ENCODE peak calls at places on chromosomes 1 and 21, in seven cellular contexts. Z, F, I, Q, H, L and O are unnamed samples.

GRCh38 chr1:7617826-7618225 is 153.3 kb upstream of the VAMP3 start:
- DNase-seq in Z (no peak), F (no peak), I (no peak), Q (no peak), H (no peak), L (no peak), O (no peak)

GRCh38 chr1:237448042-237448441 is 406.1 kb downstream of the RYR2 start:
- DNase-seq in Z (no peak), F (no peak), I (no peak), Q (no peak), H (no peak), L (no peak), O (no peak)

GRCh38 chr21:21268061-21268471 is 269.9 kb downstream of the NCAM2 start:
- DNase-seq in Z (no peak), F (no peak), I (no peak), Q (no peak), H (peak), L (no peak), O (no peak)

GRCh38 chr1:29883986-29884385 is 647.7 kb downstream of the PTPRU start:
- DNase-seq in Z (no peak), F (no peak), I (no peak), Q (no peak), H (no peak), L (no peak), O (no peak)

GRCh38 chr1:234726359-234726836 is 116.4 kb upstream of the IRF2BP2 start:
- DNase-seq in Z (peak), F (peak), I (no peak), Q (no peak), H (no peak), L (no peak), O (no peak)

GRCh38 chr1:61566177-61566576 is 158.8 kb downstream of the TM2D1 start:
- DNase-seq in Z (no peak), F (no peak), I (no peak), Q (no peak), H (no peak), L (no peak), O (no peak)

GRCh38 chr1:156608036-156608674 is 6.9 kb upstream of the GPATCH4 start:
- DNase-seq in Z (no peak), F (no peak), I (peak), Q (no peak), H (peak), L (peak), O (no peak)

GRCh38 chr1:150809651-150810050 is 1.6 kb upstream of the CTSK start:
- DNase-seq in Z (peak), F (no peak), I (no peak), Q (no peak), H (peak), L (no peak), O (no peak)

GRCh38 chr1:115457295-115457694 is 119.2 kb upstream of the NGF start:
- DNase-seq in Z (no peak), F (no peak), I (no peak), Q (no peak), H (no peak), L (no peak), O (no peak)

GRCh38 chr21:33403128-33403785 is at the start of gene IFNGR2:
- DNase-seq in Z (peak), F (no peak), I (peak), Q (no peak), H (no peak), L (peak), O (peak)

GRCh38 chr1:205519541-205520131 is 15.2 kb downstream of the CDK18 start:
- DNase-seq in Z (no peak), F (peak), I (no peak), Q (no peak), H (no peak), L (peak), O (no peak)

GRCh38 chr1:177021741-177022140 is 142.8 kb downstream of the ASTN1 start:
- DNase-seq in Z (no peak), F (no peak), I (no peak), Q (no peak), H (no peak), L (no peak), O (no peak)

GRCh38 chr1:25028910-25029599 is 99.0 kb upstream of the RUNX3 start:
- DNase-seq in Z (no peak), F (no peak), I (peak), Q (no peak), H (no peak), L (no peak), O (no peak)

GRCh38 chr1:240804475-240804874 is 192.5 kb upstream of the GREM2 start:
- DNase-seq in Z (no peak), F (no peak), I (no peak), Q (no peak), H (no peak), L (no peak), O (no peak)

GRCh38 chr1:13550663-13551062 is 33.0 kb upstream of the PDPN start:
- DNase-seq in Z (no peak), F (peak), I (no peak), Q (no peak), H (peak), L (no peak), O (no peak)

GRCh38 chr1:212814548-212814947 is 22.9 kb downstream of the TATDN3 start:
- DNase-seq in Z (no peak), F (peak), I (no peak), Q (no peak), H (no peak), L (no peak), O (no peak)

GRCh38 chr1:11806307-11806936 is 431 bp downstream of the CLCN6 start:
- DNase-seq in Z (no peak), F (no peak), I (no peak), Q (no peak), H (peak), L (peak), O (no peak)

GRCh38 chr1:7614576-7615074 is 156.5 kb upstream of the VAMP3 start:
- DNase-seq in Z (no peak), F (no peak), I (no peak), Q (no peak), H (no peak), L (no peak), O (no peak)

GRCh38 chr1:118947790-118948189 is 40.4 kb downstream of the TBX15 start:
- DNase-seq in Z (no peak), F (no peak), I (no peak), Q (no peak), H (peak), L (no peak), O (no peak)

GRCh38 chr1:178470411-178470960 is 26.3 kb downstream of the CLEC20A start:
- DNase-seq in Z (no peak), F (peak), I (no peak), Q (no peak), H (no peak), L (peak), O (no peak)

GRCh38 chr1:12014141-12014981 is 4.9 kb upstream of the MIIP start:
- DNase-seq in Z (no peak), F (no peak), I (no peak), Q (no peak), H (no peak), L (no peak), O (no peak)

GRCh38 chr1:25576459-25577150 is 33.2 kb downstream of the LDLRAP1 start:
- DNase-seq in Z (no peak), F (no peak), I (no peak), Q (no peak), H (no peak), L (no peak), O (no peak)

GRCh38 chr1:224212618-224213037 is 29.6 kb downstream of the DEGS1 start:
- DNase-seq in Z (no peak), F (peak), I (no peak), Q (no peak), H (no peak), L (no peak), O (no peak)

GRCh38 chr1:227891223-227891954 is 56.3 kb downstream of the WNT9A start:
- DNase-seq in Z (no peak), F (peak), I (no peak), Q (no peak), H (no peak), L (no peak), O (no peak)

GRCh38 chr1:119330940-119331263 is 37.7 kb upstream of the HAO2 start:
- DNase-seq in Z (no peak), F (no peak), I (no peak), Q (no peak), H (no peak), L (no peak), O (no peak)

GRCh38 chr1:238777551-238777950 is 608.8 kb upstream of the CHRM3 start:
- DNase-seq in Z (no peak), F (no peak), I (no peak), Q (no peak), H (peak), L (no peak), O (no peak)

GRCh38 chr1:25695991-25696330 is 79.4 kb downstream of the MAN1C1 start:
- DNase-seq in Z (peak), F (no peak), I (no peak), Q (no peak), H (peak), L (no peak), O (no peak)

GRCh38 chr1:239976130-239976968 is 115.3 kb upstream of the FMN2 start:
- DNase-seq in Z (peak), F (peak), I (no peak), Q (no peak), H (peak), L (peak), O (no peak)

GRCh38 chr1:35810096-35810860 is 2.5 kb downstream of the AGO4 start:
- DNase-seq in Z (no peak), F (no peak), I (no peak), Q (no peak), H (peak), L (no peak), O (no peak)